ENCODE peak calls at places on chromosomes 5 and 9, in nine cellular contexts. I, M, O, Y, X, E, B, U and Z are unnamed samples.

GRCh38 chr9:122173670-122174069 is 14.0 kb downstream of the MORN5 start:
- DNase-seq in E (no peak), X (no peak), Y (no peak), M (no peak), O (no peak), U (no peak), B (no peak), I (no peak), Z (no peak)

GRCh38 chr5:180135128-180135955 is 63.8 kb upstream of the RNF130 start:
- DNase-seq in E (no peak), M (no peak), B (no peak), U (no peak), O (peak; percentile 24), Y (no peak), I (peak; percentile 62), X (no peak), Z (no peak)

GRCh38 chr9:93133641-93134017 is 422 bp downstream of the NINJ1 start:
- DNase-seq in M (peak; percentile 68), E (peak; percentile 28), U (peak; percentile 73), I (no peak), O (peak; percentile 66), Y (peak; percentile 96), B (peak; percentile 69), X (peak; percentile 89), Z (peak; percentile 81)

GRCh38 chr9:70589571-70590263 is 175.3 kb upstream of the KLF9 start:
- DNase-seq in E (no peak), X (peak; percentile 61), Y (peak; percentile 66), M (no peak), U (no peak), B (no peak), O (no peak), I (peak; percentile 88), Z (no peak)

GRCh38 chr5:155368490-155368889 is 354.9 kb downstream of the KIF4B start:
- DNase-seq in E (no peak), O (no peak), M (no peak), U (no peak), B (no peak), Y (no peak), X (no peak), I (no peak), Z (no peak)

GRCh38 chr9:2477755-2478154 is 143.8 kb upstream of the VLDLR start:
- DNase-seq in X (no peak), U (no peak), O (no peak), B (no peak), Y (peak; percentile 3), E (no peak), M (no peak), I (no peak), Z (no peak)

GRCh38 chr5:14171621-14172020 is 28.5 kb downstream of the TRIO start:
- DNase-seq in B (no peak), X (no peak), U (no peak), E (no peak), Y (peak; percentile 81), I (no peak), O (no peak), M (no peak), Z (no peak)

GRCh38 chr5:19240150-19240549 is 747.9 kb downstream of the CDH18 start:
- DNase-seq in O (no peak), M (no peak), X (no peak), E (no peak), Y (peak; percentile 63), B (no peak), I (no peak), U (no peak), Z (no peak)

GRCh38 chr5:168706655-168707069 is 127.5 kb upstream of the PANK3 start:
- DNase-seq in B (peak; percentile 12), U (no peak), I (no peak), E (no peak), X (no peak), M (peak; percentile 36), Y (peak; percentile 48), O (no peak), Z (peak; percentile 42)

GRCh38 chr5:159231167-159231566 is 21.8 kb upstream of the RNF145 start:
- DNase-seq in I (no peak), U (no peak), M (no peak), E (no peak), O (no peak), B (no peak), X (no peak), Y (peak; percentile 13), Z (no peak)

GRCh38 chr5:5649641-5650040 is 227.2 kb downstream of the ICE1 start:
- DNase-seq in O (no peak), U (no peak), E (no peak), X (no peak), B (no peak), Y (no peak), M (no peak), I (no peak), Z (peak; percentile 45)

GRCh38 chr5:149175346-149176113 is 34.2 kb downstream of the ABLIM3 start:
- DNase-seq in X (peak; percentile 89), B (no peak), O (no peak), M (no peak), E (no peak), I (peak; percentile 72), U (peak; percentile 38), Y (no peak), Z (no peak)

GRCh38 chr5:158856295-158856694 is 243.4 kb downstream of the EBF1 start:
- DNase-seq in E (no peak), I (no peak), B (no peak), M (no peak), X (no peak), Y (no peak), U (no peak), O (no peak), Z (no peak)

GRCh38 chr5:136132087-136132486 is 558 bp upstream of the SMAD5 start:
- DNase-seq in O (no peak), I (no peak), M (peak; percentile 25), E (no peak), X (peak; percentile 52), B (no peak), U (no peak), Y (no peak), Z (no peak)

GRCh38 chr5:177085985-177086917 is at the start of gene FGFR4:
- DNase-seq in O (no peak), E (peak; percentile 47), I (no peak), X (peak; percentile 74), B (peak; percentile 54), U (peak; percentile 72), M (peak; percentile 79), Y (peak; percentile 64), Z (peak; percentile 79)

GRCh38 chr5:56010431-56010830 is 15.7 kb upstream of the IL6ST start:
- DNase-seq in E (no peak), X (no peak), Y (no peak), U (no peak), I (no peak), O (no peak), M (no peak), B (no peak), Z (no peak)

GRCh38 chr5:157511656-157512644 is 51.9 kb downstream of the NIPAL4 start:
- DNase-seq in B (no peak), U (peak; percentile 74), O (peak; percentile 94), E (no peak), M (peak; percentile 75), I (peak; percentile 98), Y (peak; percentile 97), X (peak; percentile 94), Z (peak; percentile 100)

GRCh38 chr9:119283118-119283794 is 86.0 kb downstream of the BRINP1 start:
- DNase-seq in Y (no peak), O (no peak), M (no peak), X (no peak), B (no peak), U (peak; percentile 32), I (no peak), E (no peak), Z (no peak)

DNA sequence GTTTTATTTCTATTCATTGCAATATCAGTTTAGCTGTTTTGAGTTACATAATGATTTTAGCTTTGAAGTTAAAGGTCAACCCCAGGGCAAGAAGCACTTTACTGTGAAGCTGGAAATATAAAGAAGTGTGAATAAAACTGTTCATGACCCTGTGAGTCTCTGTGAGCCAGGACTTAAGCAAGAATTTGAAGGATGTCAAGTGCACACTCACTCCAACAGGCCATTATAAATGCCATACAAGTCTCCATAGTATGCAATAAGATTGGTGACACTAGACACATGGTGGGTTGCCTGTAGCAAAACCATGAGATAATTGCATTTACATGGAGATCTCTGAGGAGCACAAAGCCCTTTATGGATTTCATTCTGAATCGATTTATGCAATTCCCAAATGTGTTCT is 318.7 kb upstream of the ITGA1 start:
- DNase-seq in U (no peak), X (no peak), B (no peak), M (no peak), I (no peak), O (no peak), E (no peak), Y (no peak), Z (no peak)
- H3K27ac ChIP-seq in U (no peak overlapping the region), X (no peak overlapping the region), B (no peak overlapping the region), M (no peak overlapping the region), I (no peak overlapping the region), O (no peak overlapping the region), E (no peak overlapping the region), Y (no peak overlapping the region), Z (no peak overlapping the region)

GRCh38 chr5:3598236-3598635 is 2.6 kb downstream of the IRX1 start:
- DNase-seq in Y (no peak), E (no peak), U (no peak), X (no peak), M (no peak), I (no peak), O (no peak), B (no peak), Z (no peak)
- H3K9me3 ChIP-seq in Y (no peaks in the 10 kb centered on the region), E (no peaks in the 10 kb centered on the region), U (no peaks in the 10 kb centered on the region), X (no peaks in the 10 kb centered on the region), M (no peaks in the 10 kb centered on the region), I (no peaks in the 10 kb centered on the region), O (peaks cover 5% of the 10 kb centered on the region), B (no peaks in the 10 kb centered on the region), Z (peaks cover 61% of the 10 kb centered on the region)

GRCh38 chr5:131980696-131981095 is 30.8 kb downstream of the ACSL6 start:
- DNase-seq in O (no peak), Y (no peak), B (no peak), U (no peak), X (no peak), M (no peak), E (no peak), I (peak; percentile 11), Z (no peak)
- H3K27ac ChIP-seq in O (no peak overlapping the region), Y (no peak overlapping the region), B (no peak overlapping the region), U (no peak overlapping the region), X (no peak overlapping the region), M (no peak overlapping the region), E (no peak overlapping the region), I (no peak overlapping the region), Z (no peak overlapping the region)

GRCh38 chr9:101414839-101415238 is 16.2 kb downstream of the ZNF189 start:
- DNase-seq in U (no peak), B (no peak), M (no peak), O (no peak), X (no peak), Y (no peak), E (no peak), I (no peak), Z (no peak)
- H3K9me3 ChIP-seq in U (peaks cover 11% of the 10 kb centered on the region), B (peaks cover 2% of the 10 kb centered on the region), M (peaks cover 68% of the 10 kb centered on the region), O (peaks cover 4% of the 10 kb centered on the region), X (peaks cover 70% of the 10 kb centered on the region), Y (peaks cover 48% of the 10 kb centered on the region), E (peaks cover 24% of the 10 kb centered on the region), I (peaks cover 45% of the 10 kb centered on the region), Z (peaks cover 5% of the 10 kb centered on the region)

DNA sequence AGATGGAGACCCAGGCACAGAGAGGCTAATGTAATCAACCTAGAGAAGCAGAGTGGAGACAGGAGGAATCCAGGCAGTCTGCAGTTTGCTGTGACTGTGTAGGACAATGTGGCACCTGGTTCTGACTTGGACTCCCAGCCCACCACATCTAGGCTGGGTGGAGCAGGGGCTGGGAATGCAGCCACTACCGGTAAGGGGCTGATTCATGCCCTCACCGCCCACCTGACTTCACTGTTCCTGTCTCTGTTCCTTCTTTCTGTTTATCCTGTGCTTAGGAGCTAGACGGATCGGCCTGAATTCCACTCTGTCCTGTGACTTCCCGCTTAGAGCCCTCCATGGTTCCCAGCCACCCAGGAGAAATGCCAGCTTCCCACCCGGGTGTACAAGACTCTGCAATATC is 2.6 kb downstream of the PDLIM4 start:
- DNase-seq in E (no peak), O (no peak), I (peak; percentile 69), X (no peak), M (no peak), U (no peak), B (no peak), Y (peak; percentile 53), Z (peak; percentile 57)
- H3K27ac ChIP-seq in E (no peak overlapping the region), O (peak overlapping the region; percentile 99), I (peak overlapping the region; percentile 98), X (peak overlapping the region; percentile 42), M (peak overlapping the region; percentile 33), U (no peak overlapping the region), B (no peak overlapping the region), Y (peak overlapping the region; percentile 83), Z (peak overlapping the region; percentile 77)